ENCODE peak calls at places on chromosomes 6 and 20, in nine cellular contexts. H is mesenchymal stem cell, J is IMR-90, W is HCT116, B is OCI-LY7, V is GM12878, E is Karpas-422, L is GM23248, Y is hepatocyte. S is an unnamed sample.

GRCh38 chr6:101668496-101668895 is 275.0 kb downstream of the GRIK2 start:
- DNase-seq in H (no peak), J (no peak), W (no peak), B (no peak), V (no peak), E (no peak), L (peak), Y (no peak), S (peak)

GRCh38 chr6:156166093-156166492 is 611.1 kb upstream of the ARID1B start:
- DNase-seq in H (no peak), J (no peak), W (no peak), B (no peak), V (no peak), E (no peak), L (no peak), Y (no peak), S (no peak)

GRCh38 chr20:5835234-5835845 is 85.1 kb downstream of the SHLD1 start:
- DNase-seq in H (peak), J (peak), W (no peak), B (no peak), V (no peak), E (no peak), L (peak), Y (no peak), S (peak)

GRCh38 chr6:2919401-2919800 is 16.3 kb upstream of the SERPINB9 start:
- DNase-seq in H (no peak), J (no peak), W (no peak), B (no peak), V (no peak), E (no peak), L (no peak), Y (no peak), S (no peak)

GRCh38 chr20:22341508-22341907 is 242.9 kb downstream of the FOXA2 start:
- DNase-seq in H (peak), J (no peak), W (peak), B (no peak), V (no peak), E (no peak), L (no peak), Y (no peak), S (peak)

GRCh38 chr6:72619883-72620696 is 1.8 kb upstream of the KCNQ5 start:
- DNase-seq in H (peak), J (peak), W (no peak), B (peak), V (peak), E (peak), L (peak), Y (peak), S (no peak)

GRCh38 chr6:161269310-161269709 is 4.6 kb downstream of the AGPAT4 start:
- DNase-seq in H (no peak), J (no peak), W (no peak), B (no peak), V (no peak), E (no peak), L (no peak), Y (no peak), S (no peak)

GRCh38 chr6:45420083-45420908 is 42.6 kb upstream of the SUPT3H start:
- DNase-seq in H (peak), J (peak), W (no peak), B (no peak), V (no peak), E (no peak), L (peak), Y (peak), S (peak)

GRCh38 chr6:87723727-87724078 is 21.7 kb upstream of the AKIRIN2 start:
- DNase-seq in H (no peak), J (no peak), W (no peak), B (no peak), V (no peak), E (no peak), L (no peak), Y (no peak), S (no peak)

GRCh38 chr6:30578051-30578450 is 6.8 kb downstream of the ABCF1 start:
- DNase-seq in H (no peak), J (no peak), W (no peak), B (no peak), V (no peak), E (no peak), L (no peak), Y (no peak), S (no peak)

GRCh38 chr6:47230579-47230978 is 79.1 kb downstream of the TNFRSF21 start:
- DNase-seq in H (no peak), J (no peak), W (no peak), B (no peak), V (no peak), E (no peak), L (no peak), Y (no peak), S (no peak)

GRCh38 chr6:149223120-149223775 is 94.3 kb upstream of the TAB2 start:
- DNase-seq in H (no peak), J (no peak), W (no peak), B (no peak), V (no peak), E (no peak), L (no peak), Y (no peak), S (no peak)
- H2AFZ ChIP-seq in H (no peak), J (no peak), W (no peak), B (no peak), V (no peak), E (no peak), L (no peak), Y (no peak), S (no peak)

GRCh38 chr20:51600950-51601349 is 58.4 kb upstream of the NFATC2 start:
- DNase-seq in H (no peak), J (no peak), W (no peak), B (no peak), V (no peak), E (no peak), L (no peak), Y (no peak), S (no peak)
- H2AFZ ChIP-seq in H (no peak), J (no peak), W (no peak), B (no peak), V (no peak), E (no peak), L (no peak), Y (no peak), S (no peak)

GRCh38 chr20:50788868-50789125 is 6.1 kb upstream of the BCAS4 start:
- DNase-seq in H (no peak), J (no peak), W (no peak), B (no peak), V (no peak), E (no peak), L (no peak), Y (no peak), S (no peak)

GRCh38 chr20:50786703-50787102 is 8.2 kb upstream of the BCAS4 start:
- DNase-seq in H (no peak), J (no peak), W (no peak), B (no peak), V (no peak), E (no peak), L (no peak), Y (no peak), S (no peak)

GRCh38 chr20:50788045-50788867 is 6.6 kb upstream of the BCAS4 start:
- DNase-seq in H (no peak), J (peak), W (peak), B (peak), V (no peak), E (no peak), L (peak), Y (peak), S (peak)

GRCh38 chr20:50784464-50784863 is 10.4 kb upstream of the BCAS4 start:
- DNase-seq in H (no peak), J (no peak), W (no peak), B (no peak), V (no peak), E (no peak), L (no peak), Y (no peak), S (no peak)

GRCh38 chr20:50787181-50787580 is 7.7 kb upstream of the BCAS4 start:
- DNase-seq in H (no peak), J (no peak), W (no peak), B (no peak), V (no peak), E (no peak), L (no peak), Y (no peak), S (no peak)
- H2AFZ ChIP-seq in H (no peak), J (no peak), W (no peak), B (no peak), V (no peak), E (no peak), L (peak), Y (no peak), S (no peak)

GRCh38 chr6:144129469-144129868 is 20.8 kb upstream of the STX11 start:
- DNase-seq in H (no peak), J (no peak), W (no peak), B (no peak), V (no peak), E (no peak), L (no peak), Y (no peak), S (no peak)

GRCh38 chr6:144134737-144135136 is 15.6 kb upstream of the STX11 start:
- DNase-seq in H (no peak), J (no peak), W (no peak), B (no peak), V (no peak), E (no peak), L (no peak), Y (no peak), S (no peak)

GRCh38 chr6:144134176-144134575 is 16.1 kb upstream of the STX11 start:
- DNase-seq in H (no peak), J (peak), W (no peak), B (no peak), V (no peak), E (no peak), L (peak), Y (no peak), S (no peak)

GRCh38 chr6:144131248-144131709 is 19.0 kb upstream of the STX11 start:
- DNase-seq in H (no peak), J (peak), W (peak), B (no peak), V (no peak), E (no peak), L (peak), Y (no peak), S (peak)

GRCh38 chr6:144133225-144133821 is 17.0 kb upstream of the STX11 start:
- DNase-seq in H (no peak), J (no peak), W (no peak), B (no peak), V (no peak), E (no peak), L (no peak), Y (no peak), S (no peak)
- H2AFZ ChIP-seq in H (no peak), J (no peak), W (no peak), B (no peak), V (no peak), E (no peak), L (no peak), Y (no peak), S (no peak)

DNA sequence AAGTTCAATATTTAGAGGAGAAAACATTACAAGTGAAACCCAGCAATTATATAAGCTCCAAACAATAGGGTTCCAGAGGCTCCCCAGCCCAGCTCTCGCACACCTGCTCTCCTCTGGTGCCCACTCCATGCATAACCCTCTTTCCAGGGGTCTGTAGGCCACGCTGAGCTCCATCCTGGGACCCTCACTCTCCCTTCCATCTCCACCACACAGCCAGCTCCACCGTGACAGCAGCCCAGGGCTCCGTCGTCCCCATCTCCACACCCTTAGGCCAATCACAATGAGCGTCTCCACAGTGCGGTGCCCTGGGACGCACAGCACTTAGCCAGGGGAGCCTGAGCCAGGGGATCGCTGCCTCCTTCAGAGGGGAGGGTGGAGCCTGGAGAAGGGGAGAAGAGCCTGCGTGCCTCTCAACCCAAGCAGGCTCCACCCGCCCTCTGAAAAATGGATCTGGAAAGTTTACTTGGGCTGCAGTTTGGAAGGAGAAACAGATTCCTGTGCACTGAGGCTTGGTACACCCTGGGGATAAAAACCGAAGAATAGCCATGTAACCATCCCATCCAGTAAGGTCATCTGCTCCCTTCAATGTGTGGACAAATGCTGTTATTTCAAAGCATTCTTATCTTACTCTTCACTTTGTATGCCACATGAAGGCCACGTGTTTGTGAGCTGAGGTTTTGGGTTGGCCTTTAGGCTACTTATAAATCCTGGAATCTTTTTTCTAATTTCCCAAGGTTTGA is 72.4 kb upstream of the GGTLC1 start:
- DNase-seq in H (no peak), J (no peak), W (no peak), B (no peak), V (no peak), E (no peak), L (no peak), Y (no peak), S (no peak)
- H2AFZ ChIP-seq in H (no peak), J (no peak), W (no peak), B (no peak), V (no peak), E (no peak), L (no peak), Y (no peak), S (no peak)

GRCh38 chr6:36563237-36563927 is 16.1 kb upstream of the STK38 start:
- DNase-seq in H (peak), J (peak), W (no peak), B (no peak), V (no peak), E (no peak), L (peak), Y (no peak), S (no peak)

GRCh38 chr6:36566418-36566905 is 19.2 kb upstream of the STK38 start:
- DNase-seq in H (no peak), J (no peak), W (no peak), B (no peak), V (no peak), E (no peak), L (no peak), Y (peak), S (no peak)

GRCh38 chr6:36559394-36559793 is 12.1 kb upstream of the STK38 start:
- DNase-seq in H (no peak), J (no peak), W (no peak), B (peak), V (no peak), E (no peak), L (no peak), Y (no peak), S (no peak)

GRCh38 chr6:36560822-36561221 is 13.5 kb upstream of the STK38 start:
- DNase-seq in H (no peak), J (no peak), W (no peak), B (no peak), V (no peak), E (no peak), L (no peak), Y (no peak), S (no peak)

DNA sequence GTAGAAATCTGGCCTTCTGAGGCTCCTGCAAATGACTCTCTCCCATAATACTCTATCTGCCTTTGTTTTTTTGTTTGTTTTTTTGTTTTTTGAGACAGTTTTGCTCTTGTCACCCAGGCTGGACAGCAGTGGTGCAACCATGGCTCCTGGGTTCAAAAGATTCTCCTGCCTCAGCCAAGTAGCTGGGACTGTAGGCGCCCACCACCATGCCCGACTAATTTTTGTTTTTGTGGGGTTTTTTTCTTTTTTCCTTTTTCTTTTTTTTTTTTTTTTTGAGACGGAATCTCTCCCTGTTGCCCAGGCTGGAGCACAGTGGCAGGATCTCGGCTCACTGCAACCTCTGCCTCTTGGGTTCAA is 16.6 kb upstream of the STK38 start:
- DNase-seq in H (no peak), J (no peak), W (no peak), B (no peak), V (no peak), E (no peak), L (no peak), Y (no peak), S (no peak)
- H2AFZ ChIP-seq in H (no peak), J (no peak), W (no peak), B (no peak), V (no peak), E (no peak), L (no peak), Y (peak), S (no peak)

DNA sequence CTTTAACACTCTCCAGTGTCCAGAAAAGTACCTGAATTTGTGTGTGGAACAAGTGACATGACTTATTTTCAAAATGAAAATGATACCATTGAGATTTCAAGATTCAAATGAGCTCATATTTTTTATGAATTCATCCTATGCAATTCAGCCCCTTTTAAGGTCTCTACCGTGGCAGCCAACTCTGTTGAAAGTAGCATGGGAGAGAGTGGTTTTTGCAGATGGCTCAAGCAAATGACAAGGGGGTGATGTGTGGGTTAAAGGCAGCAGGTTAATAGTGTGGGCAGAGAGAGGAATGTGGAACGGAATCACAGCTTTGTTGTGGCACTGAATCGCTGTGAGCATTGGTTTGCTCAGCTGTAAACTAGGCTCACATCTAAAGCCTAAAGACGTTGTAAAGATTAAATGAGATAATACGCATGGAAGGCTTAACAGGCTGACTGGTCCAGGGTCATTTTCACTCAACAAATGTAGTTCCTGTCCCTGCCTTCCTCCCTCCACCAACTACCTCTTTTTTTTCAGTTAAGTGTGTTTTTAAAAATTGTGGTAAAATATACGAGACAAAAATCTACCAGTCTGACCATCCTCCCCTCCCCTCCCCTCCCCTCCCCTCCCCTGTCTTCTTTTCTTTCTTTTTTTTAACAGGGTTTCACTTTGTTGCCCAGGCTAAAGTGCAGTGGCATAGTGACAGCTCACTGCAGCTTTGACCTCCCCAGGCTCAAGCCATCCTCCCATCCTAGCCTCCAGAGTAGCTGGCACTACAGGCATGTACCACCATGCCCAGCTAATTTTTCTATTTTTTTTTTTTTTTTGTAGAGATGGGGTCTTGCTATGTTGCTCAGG is 114.7 kb upstream of the ZNF217 start:
- DNase-seq in H (peak), J (peak), W (no peak), B (peak), V (peak), E (no peak), L (peak), Y (peak), S (peak)
- H2AFZ ChIP-seq in H (no peak), J (peak), W (peak), B (peak), V (peak), E (no peak), L (peak), Y (peak), S (peak)

GRCh38 chr6:298233-299049 is 6.2 kb downstream of the DUSP22 start:
- DNase-seq in H (peak), J (no peak), W (no peak), B (peak), V (no peak), E (peak), L (no peak), Y (no peak), S (no peak)
- H2AFZ ChIP-seq in H (no peak), J (no peak), W (no peak), B (peak), V (no peak), E (no peak), L (no peak), Y (no peak), S (no peak)

GRCh38 chr20:44693625-44694024 is 21.5 kb upstream of the CCN5 start:
- DNase-seq in H (no peak), J (no peak), W (no peak), B (no peak), V (no peak), E (no peak), L (no peak), Y (no peak), S (no peak)

GRCh38 chr20:44691424-44692423 is 23.4 kb upstream of the CCN5 start:
- DNase-seq in H (no peak), J (no peak), W (no peak), B (no peak), V (no peak), E (no peak), L (peak), Y (no peak), S (no peak)

GRCh38 chr20:44690781-44691423 is 24.3 kb upstream of the CCN5 start:
- DNase-seq in H (no peak), J (no peak), W (no peak), B (no peak), V (no peak), E (no peak), L (peak), Y (no peak), S (no peak)

GRCh38 chr20:44694159-44694558 is 21.0 kb upstream of the CCN5 start:
- DNase-seq in H (no peak), J (no peak), W (no peak), B (no peak), V (no peak), E (no peak), L (no peak), Y (no peak), S (no peak)

GRCh38 chr20:44692932-44693476 is 22.2 kb upstream of the CCN5 start:
- DNase-seq in H (peak), J (peak), W (peak), B (no peak), V (no peak), E (no peak), L (peak), Y (peak), S (peak)
- H2AFZ ChIP-seq in H (no peak), J (peak), W (no peak), B (no peak), V (no peak), E (no peak), L (no peak), Y (no peak), S (peak)

DNA sequence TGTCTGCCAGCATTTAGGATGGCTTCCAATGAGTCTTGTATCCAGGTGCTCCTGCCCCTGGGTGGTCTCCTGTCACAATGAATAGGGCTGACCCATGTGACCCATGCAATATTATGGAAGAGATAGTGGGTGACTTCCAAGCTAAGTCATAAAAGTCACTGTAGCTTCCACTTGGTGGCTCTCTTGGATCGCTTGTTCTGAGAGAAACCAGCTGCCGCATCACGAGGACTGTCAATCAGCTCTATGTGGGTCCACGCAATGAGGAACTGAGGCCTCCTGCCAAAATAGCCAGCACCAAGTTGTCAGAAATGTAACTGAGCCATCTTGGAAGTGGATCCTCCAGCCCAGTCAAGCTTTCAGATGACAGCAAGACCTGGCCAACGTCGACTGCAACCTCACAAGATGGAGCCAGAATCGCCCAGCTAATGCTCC is 14.9 kb upstream of the MATN4 start:
- DNase-seq in H (peak), J (peak), W (peak), B (peak), V (no peak), E (peak), L (peak), Y (peak), S (peak)
- H2AFZ ChIP-seq in H (no peak), J (no peak), W (no peak), B (peak), V (no peak), E (no peak), L (no peak), Y (no peak), S (no peak)